ENCODE peak calls at places on chromosome 3, in six cellular contexts. E, R, U, V, G and P are unnamed samples. For H3K27me3 and H3K36me3, the result is how much of the 10 kb centered on the place peaks cover.

GRCh38 chr3:46386206-46386605 is 15.5 kb downstream of the CCR5 start:
- DNase-seq in G (no peak), E (no peak), V (no peak), R (no peak), U (no peak), P (no peak)

GRCh38 chr3:136332776-136333175 is 82.6 kb downstream of the PCCB start:
- DNase-seq in R (no peak), G (peak), U (no peak), V (no peak), E (no peak), P (no peak)

GRCh38 chr3:181316481-181316880 is 326.9 kb upstream of the DNAJC19 start:
- DNase-seq in R (no peak), G (no peak), U (no peak), V (no peak), E (no peak), P (no peak)

GRCh38 chr3:99630815-99631214 is 7.6 kb upstream of the COL8A1 start:
- DNase-seq in V (no peak), U (no peak), E (no peak), R (no peak), G (no peak), P (no peak)

GRCh38 chr3:192467230-192468186 is 259.8 kb downstream of the FGF12 start:
- DNase-seq in U (peak), E (peak), R (peak), V (no peak), G (peak), P (peak)

GRCh38 chr3:123374016-123374415 is 74.9 kb downstream of the ADCY5 start:
- DNase-seq in G (no peak), R (no peak), V (no peak), U (no peak), E (no peak), P (no peak)

GRCh38 chr3:72769758-72770540 is 78.3 kb downstream of the SHQ1 start:
- DNase-seq in G (no peak), R (no peak), E (no peak), U (no peak), V (no peak), P (no peak)

GRCh38 chr3:149007567-149008257 is 16.4 kb downstream of the GYG1 start:
- DNase-seq in V (no peak), R (no peak), U (no peak), E (no peak), G (no peak), P (no peak)

GRCh38 chr3:134917631-134918030 is 122.6 kb downstream of the EPHB1 start:
- DNase-seq in E (no peak), R (no peak), V (no peak), G (no peak), U (no peak), P (no peak)

GRCh38 chr3:33729993-33730392 is 11.9 kb upstream of the CLASP2 start:
- DNase-seq in V (no peak), U (no peak), G (no peak), R (no peak), E (no peak), P (no peak)

GRCh38 chr3:133547432-133548041 is 25.9 kb upstream of the CDV3 start:
- DNase-seq in U (no peak), V (peak), E (no peak), G (peak), R (no peak), P (peak)

GRCh38 chr3:59334585-59334984 is 284.8 kb upstream of the CFAP20DC start:
- DNase-seq in E (no peak), V (no peak), G (no peak), U (no peak), R (no peak), P (no peak)

DNA sequence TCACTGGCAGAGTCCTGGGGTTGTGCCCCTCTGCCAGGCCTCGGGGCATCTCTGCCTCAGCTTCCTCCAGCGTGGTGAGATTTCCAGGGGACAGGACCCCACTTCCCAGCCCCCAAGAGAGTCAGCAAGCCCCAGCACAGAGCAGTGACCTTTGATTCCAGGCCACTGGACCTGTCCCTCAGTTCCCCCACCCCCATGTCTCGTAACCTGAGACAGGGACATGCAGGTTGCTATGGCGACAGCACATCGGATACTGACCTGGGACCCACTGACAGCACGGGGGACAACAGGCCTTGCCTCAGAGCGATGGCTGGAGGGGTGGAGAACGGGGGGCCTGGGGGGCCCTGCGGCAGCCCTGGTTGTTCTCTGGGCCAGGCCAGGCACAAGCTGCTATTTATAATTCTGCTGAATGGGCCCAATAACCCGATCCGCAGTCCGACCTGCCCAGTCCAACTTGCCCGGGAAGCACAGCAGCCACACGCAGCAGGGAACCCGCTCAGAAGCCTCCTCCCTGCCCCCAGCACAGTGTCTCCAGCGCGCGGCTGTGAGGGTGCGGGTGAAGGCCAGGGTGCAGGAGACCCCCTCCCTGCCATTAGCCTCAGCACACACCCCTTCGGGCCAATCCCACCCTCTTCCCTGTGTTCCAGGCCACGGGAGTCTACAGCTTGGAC is 34.6 kb downstream of the ATP2B2 start:
- DNase-seq in U (no peak), V (no peak), R (no peak), E (no peak), G (no peak), P (peak)
- H3K27me3 ChIP-seq in U (under half), V (half or more), R (under half), E (under half), G (under half), P (under half)

DNA sequence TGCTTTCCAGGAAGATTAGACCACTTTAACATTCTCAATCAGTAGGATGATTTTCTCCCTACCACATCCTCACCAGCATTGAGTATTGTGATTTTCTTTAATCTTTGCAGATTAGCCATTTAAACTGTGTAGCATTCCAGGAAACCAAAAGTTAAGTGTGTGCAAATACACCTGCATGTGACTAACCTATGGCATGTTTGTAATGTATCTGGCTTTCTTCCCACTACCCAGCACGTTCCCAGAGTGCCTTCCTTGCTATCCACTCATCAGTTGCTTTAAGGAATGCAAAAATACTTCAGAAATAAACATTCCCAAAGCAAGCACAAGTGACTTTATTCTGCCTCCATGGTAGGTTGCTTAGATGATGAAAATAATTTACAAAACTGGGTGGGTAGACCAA is 74.2 kb downstream of the ATG7 start:
- DNase-seq in U (no peak), R (no peak), E (no peak), V (no peak), G (no peak), P (no peak)
- H3K36me3 ChIP-seq in U (under half), R (under half), E (under half), V (half or more), G (under half), P (under half)

DNA sequence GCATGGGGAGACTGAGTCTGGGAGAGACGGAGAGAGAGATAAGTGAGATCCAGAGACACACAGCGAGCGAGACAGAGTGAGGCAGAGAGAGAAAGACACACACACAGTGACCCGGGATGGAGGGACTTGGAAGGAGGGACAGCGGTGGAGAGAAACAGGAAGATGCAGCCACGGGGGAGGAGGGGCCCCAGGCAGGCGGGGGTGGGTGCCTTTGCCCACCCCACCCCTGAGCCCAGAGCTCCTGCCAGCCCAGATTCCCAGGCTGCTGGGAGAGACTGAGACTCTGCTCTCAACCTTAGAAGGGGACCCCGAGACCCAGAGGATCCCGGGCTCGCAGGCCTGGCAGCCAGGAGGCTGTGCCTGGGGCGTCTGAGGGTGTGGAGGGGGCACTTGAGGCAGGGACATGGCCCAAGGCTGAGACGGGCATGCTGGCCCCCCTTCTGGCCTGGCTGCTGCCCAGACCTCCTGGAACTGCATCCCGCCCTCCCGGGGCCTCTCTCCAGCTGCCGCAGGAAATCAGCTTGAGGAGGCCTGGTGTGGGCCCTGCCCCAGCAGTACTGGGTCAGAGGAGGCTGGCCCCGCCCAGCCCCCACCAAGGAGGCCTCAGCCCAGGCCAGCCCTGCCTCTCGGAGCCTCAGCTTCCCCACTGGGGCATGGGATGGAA is 18.1 kb downstream of the H1-8 start:
- DNase-seq in V (peak), U (peak), G (peak), R (no peak), E (no peak), P (no peak)
- H3K4me3 ChIP-seq in V (peak), U (peak), G (peak), R (no peak), E (no peak), P (no peak)

GRCh38 chr3:69579527-69580165 is 159.6 kb upstream of the MITF start:
- DNase-seq in V (no peak), U (no peak), G (no peak), R (no peak), E (no peak), P (no peak)
- H3K27me3 ChIP-seq in V (under half), U (under half), G (under half), R (under half), E (under half), P (under half)

DNA sequence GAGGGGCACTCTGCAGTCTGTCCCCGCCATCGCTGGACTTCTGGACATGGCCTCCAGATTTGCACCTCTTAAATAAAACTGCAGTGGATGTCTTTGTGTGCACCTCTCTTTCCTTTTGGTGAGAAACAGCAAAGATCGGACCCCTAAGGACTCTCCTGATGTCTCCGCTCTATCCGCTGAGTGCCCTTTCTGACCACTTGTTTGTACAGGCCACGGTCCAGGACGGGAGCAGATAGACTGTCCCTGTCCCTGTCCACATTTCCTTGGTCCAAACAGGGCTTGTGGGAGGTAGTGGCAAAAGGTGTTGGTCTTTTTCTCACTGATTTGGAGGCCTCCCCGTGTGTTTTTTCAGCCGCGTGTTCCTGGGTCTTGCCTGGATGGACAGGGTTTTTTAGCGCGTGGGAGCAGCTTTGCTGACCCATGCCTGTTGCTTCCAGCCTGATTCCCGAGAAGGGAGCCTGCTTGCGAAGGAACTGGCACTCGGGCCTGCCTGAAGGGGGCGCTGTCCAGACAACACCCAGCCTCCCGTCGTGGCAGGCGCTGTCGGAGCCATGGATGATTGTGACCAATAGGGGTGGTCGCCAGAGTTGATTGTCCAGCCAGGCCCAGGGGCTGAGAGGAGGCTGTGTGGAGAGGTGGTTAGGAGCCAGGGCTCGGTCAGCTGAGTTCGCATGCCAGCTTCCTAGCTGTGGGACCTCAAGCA is 13.2 kb upstream of the STAB1 start:
- DNase-seq in E (no peak), U (no peak), G (no peak), V (no peak), R (peak), P (peak)
- H3K36me3 ChIP-seq in E (under half), U (under half), G (half or more), V (half or more), R (half or more), P (under half)

DNA sequence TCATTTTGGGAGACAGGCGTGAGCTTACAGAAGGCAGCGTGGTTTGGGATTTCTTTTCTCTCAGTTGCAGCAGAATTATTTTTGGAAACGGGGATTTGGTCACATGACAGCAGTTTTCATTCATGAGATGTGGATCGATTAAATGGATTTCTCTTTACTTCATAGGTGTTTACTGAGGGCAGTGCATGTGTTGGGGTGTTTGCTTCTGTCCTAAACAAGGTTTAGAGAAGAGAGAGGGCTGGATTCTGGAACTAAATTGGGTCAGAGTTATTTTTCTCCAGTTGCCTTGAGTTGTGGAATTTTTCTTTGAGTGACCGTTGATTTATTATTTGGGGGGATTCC is 18.6 kb upstream of the TRAK1 start:
- DNase-seq in G (no peak), U (no peak), R (no peak), V (no peak), E (no peak), P (no peak)
- H3K4me3 ChIP-seq in G (peak), U (peak), R (no peak), V (peak), E (no peak), P (no peak)

DNA sequence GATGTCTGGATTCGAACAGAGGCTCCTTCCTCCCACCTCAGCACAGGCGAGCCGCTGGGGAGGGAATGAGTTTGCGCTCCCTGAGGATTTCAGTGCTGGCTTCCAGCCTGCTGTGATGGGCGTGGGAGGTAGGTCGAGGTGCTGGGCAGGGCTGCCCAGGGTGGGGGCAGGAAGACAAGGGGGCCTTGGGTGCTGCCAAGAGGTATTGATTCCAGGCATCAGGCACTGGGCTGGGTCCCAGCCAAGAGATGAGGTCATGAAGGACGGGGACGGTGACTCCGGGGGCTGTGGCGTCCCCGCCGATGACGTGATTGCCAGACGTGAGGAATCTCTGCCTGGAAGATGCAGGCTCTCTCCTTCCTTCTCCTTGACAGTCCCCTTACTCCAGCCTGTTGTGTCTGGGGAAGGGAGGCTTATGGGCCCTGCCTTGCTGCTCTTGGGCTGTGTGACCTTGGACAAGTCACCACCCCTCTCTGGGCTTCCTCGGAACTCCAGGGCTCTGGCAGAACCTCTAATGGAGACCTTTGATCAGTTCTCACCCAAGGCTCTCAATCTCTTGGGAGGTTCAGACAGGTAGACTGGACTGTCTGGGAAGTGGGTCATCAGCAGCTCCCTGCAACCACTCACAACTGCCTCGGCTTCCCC is 116.8 kb downstream of the FBLN2 start:
- DNase-seq in G (no peak), E (no peak), V (no peak), R (no peak), U (no peak), P (no peak)
- H3K27me3 ChIP-seq in G (under half), E (under half), V (half or more), R (under half), U (under half), P (under half)